ENCODE peak calls at places on chromosomes 12 and 14, in nine cellular contexts. K is left lung, L is ovary, O is DND-41, S is cardiac muscle cell, M is right lobe of liver, Y is hepatocyte, W is PC-9, D is heart right ventricle. G is an unnamed sample. For H3K4me1 and H3K27me3, the result is how much of the 10 kb centered on the place peaks cover.

GRCh38 chr12:81359736-81360135 is 281.9 kb downstream of the ACSS3 start:
- DNase-seq in K (no peak), L (no peak), O (no peak), S (no peak), M (no peak), Y (no peak), W (no peak), D (no peak), G (no peak)

GRCh38 chr14:56213288-56213687 is 95.1 kb downstream of the PELI2 start:
- DNase-seq in K (no peak), L (no peak), O (no peak), S (no peak), M (no peak), Y (no peak), W (no peak), D (no peak), G (no peak)

GRCh38 chr14:26332966-26333365 is 264.9 kb downstream of the NOVA1 start:
- DNase-seq in K (peak), L (no peak), O (no peak), S (peak), M (no peak), Y (no peak), W (no peak), D (no peak), G (no peak)

GRCh38 chr12:130761537-130762318 is 45.6 kb upstream of the RIMBP2 start:
- DNase-seq in K (no peak), L (peak), O (no peak), S (peak), M (peak), Y (peak), W (peak), D (peak), G (peak)

GRCh38 chr14:102693006-102693755 is 84.1 kb upstream of the TRAF3 start:
- DNase-seq in K (no peak), L (no peak), O (no peak), S (no peak), M (no peak), Y (peak), W (no peak), D (no peak), G (no peak)

GRCh38 chr14:96194657-96195431 is 9.8 kb upstream of the BDKRB2 start:
- DNase-seq in K (peak), L (no peak), O (no peak), S (no peak), M (peak), Y (no peak), W (no peak), D (no peak), G (no peak)

GRCh38 chr14:104844306-104845032 is 20.6 kb upstream of the CEP170B start:
- DNase-seq in K (peak), L (no peak), O (no peak), S (no peak), M (no peak), Y (no peak), W (no peak), D (no peak), G (peak)

GRCh38 chr12:63400746-63401145 is 249.7 kb upstream of the AVPR1A start:
- DNase-seq in K (no peak), L (no peak), O (no peak), S (peak), M (no peak), Y (peak), W (no peak), D (no peak), G (peak)

GRCh38 chr14:24428628-24429394 is 657 bp downstream of the CBLN3 start:
- DNase-seq in K (peak), L (peak), O (no peak), S (no peak), M (no peak), Y (no peak), W (no peak), D (no peak), G (no peak)

GRCh38 chr14:105168979-105169507 is 467 bp upstream of the JAG2 start:
- DNase-seq in K (no peak), L (no peak), O (no peak), S (peak), M (no peak), Y (peak), W (no peak), D (peak), G (no peak)

GRCh38 chr12:20696181-20696580 is 1.0 kb downstream of the SLCO1C1 start:
- DNase-seq in K (no peak), L (no peak), O (no peak), S (peak), M (no peak), Y (no peak), W (no peak), D (peak), G (no peak)

GRCh38 chr12:95480230-95480629 is 6.3 kb downstream of the METAP2 start:
- DNase-seq in K (no peak), L (no peak), O (no peak), S (peak), M (no peak), Y (no peak), W (no peak), D (no peak), G (no peak)

GRCh38 chr14:87149583-87150354 is 843.2 kb downstream of the GALC start:
- DNase-seq in K (no peak), L (no peak), O (no peak), S (no peak), M (no peak), Y (no peak), W (no peak), D (no peak), G (no peak)

GRCh38 chr12:26281320-26281719 is 85.9 kb downstream of the SSPN start:
- DNase-seq in K (no peak), L (no peak), O (no peak), S (peak), M (no peak), Y (no peak), W (no peak), D (no peak), G (no peak)

GRCh38 chr12:6538420-6539275 is 4.3 kb downstream of the GAPDH start:
- DNase-seq in K (no peak), L (no peak), O (peak), S (peak), M (no peak), Y (no peak), W (peak), D (no peak), G (peak)

GRCh38 chr14:88168025-88168424 is 155.0 kb downstream of the KCNK10 start:
- DNase-seq in K (no peak), L (no peak), O (no peak), S (no peak), M (no peak), Y (no peak), W (no peak), D (no peak), G (no peak)

GRCh38 chr14:102341566-102341965 is 21.1 kb downstream of the CINP start:
- DNase-seq in K (no peak), L (no peak), O (no peak), S (no peak), M (no peak), Y (no peak), W (no peak), D (no peak), G (no peak)

GRCh38 chr14:80465541-80466220 is 254.4 kb upstream of the DIO2 start:
- DNase-seq in K (no peak), L (no peak), O (no peak), S (peak), M (no peak), Y (no peak), W (no peak), D (no peak), G (no peak)

GRCh38 chr12:6295187-6295811 is 15.2 kb upstream of the PLEKHG6 start:
- DNase-seq in K (no peak), L (peak), O (no peak), S (peak), M (no peak), Y (peak), W (peak), D (peak), G (no peak)

DNA sequence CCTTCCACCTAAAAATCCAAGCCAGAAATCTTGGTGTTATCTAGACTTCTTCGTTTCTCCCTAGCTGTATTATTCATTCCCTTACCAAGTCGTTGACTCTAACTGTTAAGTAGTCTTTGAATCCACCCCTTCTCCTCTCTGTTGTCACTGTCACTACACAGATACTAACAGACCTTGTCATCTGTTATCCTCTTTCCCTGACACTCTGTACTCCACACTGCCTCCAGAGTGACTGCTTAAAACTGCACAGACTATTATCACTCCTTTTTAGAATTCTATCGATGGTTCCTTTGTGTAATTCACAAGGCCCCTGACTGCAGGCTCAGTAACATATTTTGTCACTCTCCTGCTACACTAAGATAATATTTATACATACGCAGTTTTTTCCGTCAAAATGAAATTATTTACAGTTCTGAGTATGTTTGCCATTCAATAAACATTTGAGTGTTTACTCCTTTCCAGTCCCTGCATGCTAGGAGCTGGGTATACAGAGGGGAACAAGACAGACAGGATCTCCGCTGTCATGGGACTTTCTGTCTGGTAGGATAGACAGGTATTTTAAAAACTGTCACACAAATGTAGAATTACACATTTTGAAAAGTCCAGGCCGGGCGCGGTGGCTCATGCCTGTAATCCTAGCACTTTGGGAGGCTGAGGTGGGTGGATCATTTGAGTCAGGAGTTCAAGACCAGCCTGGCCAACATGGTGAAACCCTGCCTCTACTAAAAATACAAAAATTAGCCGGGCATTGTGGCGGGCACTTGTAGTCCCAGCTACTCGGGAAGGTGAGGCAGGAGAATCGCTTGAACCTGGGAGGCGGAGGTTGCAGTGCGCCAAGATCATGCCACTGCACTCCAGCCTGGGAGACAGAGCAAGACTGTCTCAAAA is 3.8 kb downstream of the MARS1 start:
- DNase-seq in K (no peak), L (no peak), O (no peak), S (no peak), M (no peak), Y (no peak), W (no peak), D (no peak), G (no peak)
- TF ChIP-seq CTCF in K (no peak), L (no peak), O (peak), S (peak), M (no peak), Y (peak), W (peak), D (no peak), G (peak)

DNA sequence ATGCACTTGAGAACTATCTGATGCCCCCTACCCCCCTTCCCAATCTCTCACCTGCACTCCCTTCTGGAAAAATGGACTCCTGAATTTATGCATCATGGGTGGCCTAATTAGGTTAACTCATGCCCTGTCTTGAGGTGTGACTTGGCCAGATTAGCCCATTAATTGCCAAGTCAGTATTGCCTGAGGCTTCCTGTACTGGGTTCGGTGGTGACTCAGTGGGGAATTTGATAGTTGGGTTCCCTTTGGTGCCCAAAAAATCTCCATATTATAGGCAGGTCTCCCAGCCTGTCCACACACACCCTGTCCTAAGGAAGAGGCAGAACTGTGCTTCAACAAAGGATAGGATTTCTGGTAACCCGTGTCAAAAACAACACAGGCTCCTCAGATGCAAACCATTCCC is 146.2 kb downstream of the CHST11 start:
- DNase-seq in K (no peak), L (no peak), O (no peak), S (no peak), M (no peak), Y (no peak), W (peak), D (no peak), G (no peak)
- H3K4me1 ChIP-seq in K (half or more), L (under half), O (under half), S (under half), M (under half), Y (under half), W (half or more), D (under half), G (under half)

DNA sequence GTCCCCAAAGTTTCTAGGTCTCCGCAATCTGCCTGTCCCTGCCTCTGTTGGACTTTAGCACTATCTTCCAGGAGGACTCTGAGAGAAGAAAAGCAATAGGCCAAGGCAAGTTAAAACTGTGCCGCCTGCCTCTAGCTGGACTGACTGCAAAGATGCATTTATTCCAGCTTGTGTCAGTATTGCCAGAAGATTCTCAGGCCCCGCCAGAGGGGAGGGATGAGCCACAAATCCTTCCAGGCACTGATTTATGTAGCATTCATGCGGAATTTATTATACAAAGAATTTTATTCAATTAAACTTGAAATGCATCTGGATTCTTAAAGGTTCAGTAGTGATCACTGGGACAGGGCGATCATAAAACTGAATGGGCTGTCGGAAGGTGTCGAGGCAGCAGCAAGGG is 19.8 kb downstream of the MMAB start:
- DNase-seq in K (no peak), L (no peak), O (no peak), S (no peak), M (no peak), Y (no peak), W (no peak), D (no peak), G (no peak)
- H3K27me3 ChIP-seq in K (under half), L (under half), O (under half), S (under half), M (under half), Y (under half), W (under half), D (under half), G (under half)

GRCh38 chr12:14239350-14239934 is 126.0 kb upstream of the ATF7IP start:
- DNase-seq in K (no peak), L (no peak), O (peak), S (peak), M (peak), Y (peak), W (peak), D (peak), G (peak)
- TF ChIP-seq CTCF in K (no peak), L (no peak), O (no peak), S (no peak), M (peak), Y (no peak), W (no peak), D (no peak), G (peak)

DNA sequence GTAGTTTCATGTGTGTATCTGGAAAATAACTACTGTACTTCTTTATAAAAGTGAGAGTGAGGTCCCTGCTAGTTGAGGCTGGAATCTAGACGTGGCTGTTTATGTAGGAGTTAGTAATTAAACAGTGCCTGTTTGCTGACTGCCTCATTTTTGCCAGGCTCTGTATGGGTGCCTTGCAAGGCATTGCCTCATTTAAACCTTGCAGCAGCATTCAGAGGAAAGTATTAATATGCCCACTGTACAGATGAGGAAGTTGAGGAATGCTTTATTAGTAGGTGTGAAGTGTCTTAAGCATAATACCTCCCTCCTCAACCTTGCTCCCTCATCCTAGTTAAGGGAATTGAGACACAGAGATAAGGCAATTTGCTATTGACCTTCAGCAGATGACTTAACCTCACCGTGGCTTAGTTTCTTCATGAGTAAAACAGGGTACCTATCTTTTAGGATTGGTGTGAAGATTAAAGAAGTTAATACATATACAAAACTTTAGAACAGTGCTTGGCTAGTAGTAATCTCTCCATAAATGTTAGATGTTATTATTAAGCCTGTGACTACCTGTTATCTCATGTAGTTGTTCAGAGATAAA is 28.7 kb downstream of the PPM1A start:
- DNase-seq in K (no peak), L (no peak), O (no peak), S (no peak), M (no peak), Y (no peak), W (no peak), D (no peak), G (no peak)
- H3K4me1 ChIP-seq in K (under half), L (under half), O (under half), S (under half), M (under half), Y (under half), W (under half), D (half or more), G (under half)

G was measured in BE2C.